ENCODE peak calls at places on chromosomes 5 and 9, in nine cellular contexts. F, H, W, M, U, B, J, L and Q are unnamed samples.

GRCh38 chr9:129071526-129072131 is 9.3 kb upstream of the DOLPP1 start:
- DNase-seq in F (no peak), H (no peak), W (peak; percentile 34), M (no peak), U (no peak), B (no peak), J (no peak), L (no peak), Q (no peak)

GRCh38 chr9:127942152-127943010 is 4.7 kb upstream of the DPM2 start:
- DNase-seq in F (no peak), H (no peak), W (no peak), M (peak; percentile 40), U (peak; percentile 75), B (peak; percentile 65), J (no peak), L (peak; percentile 71), Q (peak; percentile 64)

GRCh38 chr5:77844408-77845272 is 68.5 kb upstream of the TBCA start:
- DNase-seq in F (no peak), H (no peak), W (no peak), M (no peak), U (no peak), B (no peak), J (no peak), L (peak; percentile 32), Q (no peak)

GRCh38 chr5:91312698-91313097 is 70.4 kb downstream of the ARRDC3 start:
- DNase-seq in F (no peak), H (no peak), W (no peak), M (peak; percentile 9), U (no peak), B (no peak), J (no peak), L (no peak), Q (no peak)

GRCh38 chr5:19270153-19270552 is 717.8 kb downstream of the CDH18 start:
- DNase-seq in F (no peak), H (no peak), W (no peak), M (no peak), U (peak; percentile 64), B (no peak), J (no peak), L (no peak), Q (no peak)

GRCh38 chr5:55986931-55987330 is 7.8 kb downstream of the IL6ST start:
- DNase-seq in F (no peak), H (no peak), W (no peak), M (no peak), U (no peak), B (no peak), J (no peak), L (no peak), Q (no peak)

GRCh38 chr9:75001719-75002421 is 26.2 kb downstream of the CARNMT1 start:
- DNase-seq in F (peak; percentile 1), H (peak; percentile 52), W (no peak), M (peak; percentile 54), U (peak; percentile 74), B (no peak), J (no peak), L (peak; percentile 84), Q (no peak)

GRCh38 chr9:14399736-14400657 is 86.1 kb upstream of the NFIB start:
- DNase-seq in F (no peak), H (no peak), W (no peak), M (no peak), U (no peak), B (no peak), J (no peak), L (no peak), Q (no peak)

GRCh38 chr5:91219803-91220371 is 163.2 kb downstream of the ARRDC3 start:
- DNase-seq in F (no peak), H (no peak), W (no peak), M (no peak), U (no peak), B (peak; percentile 32), J (peak; percentile 7), L (no peak), Q (no peak)

GRCh38 chr5:53360811-53361210 is 119.6 kb upstream of the FST start:
- DNase-seq in F (no peak), H (no peak), W (no peak), M (peak; percentile 82), U (no peak), B (no peak), J (no peak), L (no peak), Q (no peak)

GRCh38 chr5:171776747-171777419 is 8.7 kb upstream of the SMIM23 start:
- DNase-seq in F (no peak), H (no peak), W (no peak), M (no peak), U (no peak), B (no peak), J (no peak), L (no peak), Q (no peak)